ENCODE peak calls at places on chromosomes 6 and 20, in nine cellular contexts. One of them, this sample, is unnamed.

GRCh38 chr6:48782230-48782629 is 671.2 kb upstream of the PTCHD4 start:
- DNase-seq in stomach: no peak
- DNase-seq in Peyer's patch: no peak
- DNase-seq in H54: no peak
- DNase-seq in A549: no peak
- DNase-seq in H1: no peak
- DNase-seq in GM12878: no peak
- DNase-seq in adrenal gland: no peak
- DNase-seq in heart left ventricle: no peak
- DNase-seq in this sample: no peak

GRCh38 chr6:74447013-74447412 is 751.0 kb downstream of the CD109 start:
- DNase-seq in H1: no peak
- DNase-seq in Peyer's patch: no peak
- DNase-seq in adrenal gland: no peak
- DNase-seq in H54: no peak
- DNase-seq in heart left ventricle: no peak
- DNase-seq in stomach: no peak
- DNase-seq in A549: peak
- DNase-seq in GM12878: peak
- DNase-seq in this sample: no peak

GRCh38 chr20:36070451-36070850 is 84.1 kb upstream of the EPB41L1 start:
- DNase-seq in heart left ventricle: no peak
- DNase-seq in stomach: no peak
- DNase-seq in H1: no peak
- DNase-seq in H54: no peak
- DNase-seq in A549: no peak
- DNase-seq in adrenal gland: no peak
- DNase-seq in GM12878: no peak
- DNase-seq in Peyer's patch: no peak
- DNase-seq in this sample: no peak

GRCh38 chr6:168102093-168102985 is 23.3 kb upstream of the FRMD1 start:
- DNase-seq in A549: no peak
- DNase-seq in stomach: peak
- DNase-seq in heart left ventricle: no peak
- DNase-seq in H54: no peak
- DNase-seq in H1: no peak
- DNase-seq in adrenal gland: no peak
- DNase-seq in GM12878: no peak
- DNase-seq in Peyer's patch: peak
- DNase-seq in this sample: no peak

GRCh38 chr20:44683263-44684046 is 31.7 kb upstream of the CCN5 start:
- DNase-seq in A549: peak
- DNase-seq in adrenal gland: no peak
- DNase-seq in Peyer's patch: peak
- DNase-seq in heart left ventricle: no peak
- DNase-seq in H54: peak
- DNase-seq in stomach: peak
- DNase-seq in GM12878: peak
- DNase-seq in H1: peak
- DNase-seq in this sample: no peak

GRCh38 chr6:20319520-20320357 is 81.9 kb upstream of the E2F3 start:
- DNase-seq in GM12878: peak
- DNase-seq in H1: no peak
- DNase-seq in adrenal gland: peak
- DNase-seq in H54: no peak
- DNase-seq in heart left ventricle: peak
- DNase-seq in Peyer's patch: no peak
- DNase-seq in stomach: peak
- DNase-seq in A549: no peak
- DNase-seq in this sample: peak

GRCh38 chr6:117200067-117200466 is 65.3 kb upstream of the VGLL2 start:
- DNase-seq in H54: no peak
- DNase-seq in A549: no peak
- DNase-seq in stomach: no peak
- DNase-seq in Peyer's patch: no peak
- DNase-seq in adrenal gland: no peak
- DNase-seq in GM12878: no peak
- DNase-seq in heart left ventricle: peak
- DNase-seq in H1: no peak
- DNase-seq in this sample: no peak

GRCh38 chr20:36824142-36824940 is 50.8 kb upstream of the DSN1 start:
- DNase-seq in adrenal gland: no peak
- DNase-seq in stomach: no peak
- DNase-seq in H1: no peak
- DNase-seq in heart left ventricle: no peak
- DNase-seq in H54: no peak
- DNase-seq in GM12878: no peak
- DNase-seq in A549: no peak
- DNase-seq in Peyer's patch: no peak
- DNase-seq in this sample: no peak

DNA sequence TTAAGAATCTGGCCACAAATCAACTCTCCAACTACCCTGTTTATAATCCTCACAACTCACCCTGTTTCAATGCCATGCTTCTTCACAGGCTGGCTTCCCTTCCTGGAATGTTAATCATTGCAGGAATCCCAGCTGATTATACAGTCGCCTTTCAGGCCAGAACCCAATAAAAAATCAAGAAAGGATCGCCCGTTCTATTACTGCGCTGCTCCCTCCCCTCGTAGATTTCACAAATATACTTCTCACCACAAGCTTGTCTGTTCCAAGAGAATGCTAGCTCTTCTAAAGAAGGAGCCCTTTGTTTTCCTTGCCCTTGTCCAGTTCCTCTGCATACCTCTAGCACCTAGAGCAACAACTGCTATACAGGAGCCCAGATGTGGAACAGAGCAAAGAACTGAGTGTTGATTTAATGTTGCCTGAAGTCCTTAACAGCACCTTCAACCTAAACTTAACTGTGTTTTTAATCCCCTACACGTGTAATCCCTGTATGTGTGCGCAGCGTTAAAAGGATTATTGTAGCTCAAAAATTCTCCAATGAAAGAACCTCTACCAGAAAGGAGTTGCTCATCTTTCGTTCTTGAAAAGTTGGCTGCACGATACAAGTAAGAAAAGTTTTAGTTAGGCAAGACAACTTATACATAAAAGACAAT is 988 bp downstream of the ECHDC1 start:
- DNase-seq in heart left ventricle: no peak
- DNase-seq in H1: no peak
- DNase-seq in Peyer's patch: no peak
- DNase-seq in H54: no peak
- DNase-seq in adrenal gland: no peak
- DNase-seq in A549: no peak
- DNase-seq in GM12878: no peak
- DNase-seq in stomach: no peak
- DNase-seq in this sample: peak
- TF ChIP-seq POLR2A in heart left ventricle: no peak
- TF ChIP-seq POLR2A in H1: no peak
- TF ChIP-seq POLR2A in Peyer's patch: peak
- TF ChIP-seq POLR2A in H54: no peak
- TF ChIP-seq POLR2A in adrenal gland: no peak
- TF ChIP-seq POLR2A in A549: no peak
- TF ChIP-seq POLR2A in GM12878: no peak
- TF ChIP-seq POLR2A in stomach: no peak
- TF ChIP-seq POLR2A in this sample: no peak

GRCh38 chr6:33906413-33906812 is 102.6 kb upstream of the MLN start:
- DNase-seq in adrenal gland: no peak
- DNase-seq in stomach: no peak
- DNase-seq in GM12878: no peak
- DNase-seq in Peyer's patch: no peak
- DNase-seq in H1: no peak
- DNase-seq in heart left ventricle: no peak
- DNase-seq in A549: no peak
- DNase-seq in H54: no peak
- DNase-seq in this sample: no peak
- TF ChIP-seq POLR2A in adrenal gland: no peak
- TF ChIP-seq POLR2A in stomach: no peak
- TF ChIP-seq POLR2A in GM12878: no peak
- TF ChIP-seq POLR2A in Peyer's patch: no peak
- TF ChIP-seq POLR2A in H1: no peak
- TF ChIP-seq POLR2A in heart left ventricle: no peak
- TF ChIP-seq POLR2A in A549: no peak
- TF ChIP-seq POLR2A in H54: no peak
- TF ChIP-seq POLR2A in this sample: no peak

GRCh38 chr20:63522091-63522868 is 1.7 kb downstream of the PPDPF start:
- DNase-seq in adrenal gland: no peak
- DNase-seq in A549: no peak
- DNase-seq in heart left ventricle: no peak
- DNase-seq in stomach: no peak
- DNase-seq in GM12878: no peak
- DNase-seq in Peyer's patch: peak
- DNase-seq in H54: no peak
- DNase-seq in H1: no peak
- DNase-seq in this sample: peak

GRCh38 chr20:63521602-63522001 is 1.0 kb downstream of the PPDPF start:
- DNase-seq in A549: no peak
- DNase-seq in H54: no peak
- DNase-seq in GM12878: no peak
- DNase-seq in Peyer's patch: peak
- DNase-seq in H1: no peak
- DNase-seq in heart left ventricle: no peak
- DNase-seq in adrenal gland: no peak
- DNase-seq in stomach: no peak
- DNase-seq in this sample: no peak

GRCh38 chr20:63525185-63525584 is 4.6 kb downstream of the PPDPF start:
- DNase-seq in adrenal gland: no peak
- DNase-seq in Peyer's patch: no peak
- DNase-seq in GM12878: no peak
- DNase-seq in A549: no peak
- DNase-seq in stomach: no peak
- DNase-seq in heart left ventricle: no peak
- DNase-seq in H1: no peak
- DNase-seq in H54: no peak
- DNase-seq in this sample: no peak

GRCh38 chr20:63520939-63521601 is 505 bp downstream of the PPDPF start:
- DNase-seq in stomach: peak
- DNase-seq in A549: peak
- DNase-seq in Peyer's patch: peak
- DNase-seq in heart left ventricle: peak
- DNase-seq in adrenal gland: peak
- DNase-seq in H54: peak
- DNase-seq in H1: no peak
- DNase-seq in GM12878: no peak
- DNase-seq in this sample: peak

GRCh38 chr20:63522981-63523611 is 2.5 kb downstream of the PPDPF start:
- DNase-seq in adrenal gland: no peak
- DNase-seq in GM12878: no peak
- DNase-seq in A549: no peak
- DNase-seq in H54: no peak
- DNase-seq in Peyer's patch: peak
- DNase-seq in H1: no peak
- DNase-seq in heart left ventricle: no peak
- DNase-seq in stomach: no peak
- DNase-seq in this sample: no peak
- TF ChIP-seq POLR2A in adrenal gland: no peak
- TF ChIP-seq POLR2A in GM12878: peak
- TF ChIP-seq POLR2A in A549: no peak
- TF ChIP-seq POLR2A in H54: no peak
- TF ChIP-seq POLR2A in Peyer's patch: no peak
- TF ChIP-seq POLR2A in H1: peak
- TF ChIP-seq POLR2A in heart left ventricle: no peak
- TF ChIP-seq POLR2A in stomach: no peak
- TF ChIP-seq POLR2A in this sample: no peak

GRCh38 chr6:137224890-137225198 is 5.7 kb upstream of the IFNGR1 start:
- DNase-seq in A549: no peak
- DNase-seq in Peyer's patch: no peak
- DNase-seq in stomach: no peak
- DNase-seq in adrenal gland: peak
- DNase-seq in GM12878: peak
- DNase-seq in H1: no peak
- DNase-seq in heart left ventricle: no peak
- DNase-seq in H54: no peak
- DNase-seq in this sample: no peak

GRCh38 chr6:137223370-137224131 is 4.4 kb upstream of the IFNGR1 start:
- DNase-seq in adrenal gland: peak
- DNase-seq in A549: no peak
- DNase-seq in GM12878: no peak
- DNase-seq in Peyer's patch: no peak
- DNase-seq in H54: no peak
- DNase-seq in H1: no peak
- DNase-seq in stomach: peak
- DNase-seq in heart left ventricle: peak
- DNase-seq in this sample: peak

GRCh38 chr6:137218917-137219663 is at the start of gene IFNGR1:
- DNase-seq in H1: peak
- DNase-seq in Peyer's patch: peak
- DNase-seq in adrenal gland: peak
- DNase-seq in stomach: peak
- DNase-seq in H54: peak
- DNase-seq in GM12878: peak
- DNase-seq in heart left ventricle: peak
- DNase-seq in A549: peak
- DNase-seq in this sample: peak

GRCh38 chr6:137219664-137220252 is 573 bp upstream of the IFNGR1 start:
- DNase-seq in Peyer's patch: no peak
- DNase-seq in adrenal gland: no peak
- DNase-seq in H1: no peak
- DNase-seq in GM12878: no peak
- DNase-seq in H54: no peak
- DNase-seq in stomach: no peak
- DNase-seq in A549: no peak
- DNase-seq in heart left ventricle: no peak
- DNase-seq in this sample: no peak

GRCh38 chr6:137222376-137222775 is 3.2 kb upstream of the IFNGR1 start:
- DNase-seq in H1: no peak
- DNase-seq in GM12878: no peak
- DNase-seq in Peyer's patch: no peak
- DNase-seq in stomach: peak
- DNase-seq in heart left ventricle: no peak
- DNase-seq in H54: no peak
- DNase-seq in A549: no peak
- DNase-seq in adrenal gland: no peak
- DNase-seq in this sample: no peak
- TF ChIP-seq POLR2A in H1: no peak
- TF ChIP-seq POLR2A in GM12878: no peak
- TF ChIP-seq POLR2A in Peyer's patch: no peak
- TF ChIP-seq POLR2A in stomach: no peak
- TF ChIP-seq POLR2A in heart left ventricle: peak
- TF ChIP-seq POLR2A in H54: no peak
- TF ChIP-seq POLR2A in A549: no peak
- TF ChIP-seq POLR2A in adrenal gland: no peak
- TF ChIP-seq POLR2A in this sample: no peak